ENCODE peak calls at places on chromosome 7, in five cellular contexts. One of them, this sample, is unnamed.

GRCh38 chr7:11193131-11193867 is 219.6 kb downstream of the PHF14 start:
- DNase-seq in NCI-H187 treated with DMSO at 0.1 percent for 48 hours: no peak
- DNase-seq in ovary: peak; percentile 25
- DNase-seq in PC-3: peak; percentile 60
- DNase-seq in hepatocyte: peak; percentile 20
- DNase-seq in this sample: no peak

GRCh38 chr7:112180223-112180622 is 26.0 kb downstream of the DOCK4 start:
- DNase-seq in PC-3: no peak
- DNase-seq in ovary: no peak
- DNase-seq in NCI-H187 treated with DMSO at 0.1 percent for 48 hours: no peak
- DNase-seq in hepatocyte: no peak
- DNase-seq in this sample: no peak

GRCh38 chr7:71733108-71733870 is 601.3 kb downstream of the GALNT17 start:
- DNase-seq in PC-3: peak; percentile 73
- DNase-seq in hepatocyte: peak; percentile 96
- DNase-seq in NCI-H187 treated with DMSO at 0.1 percent for 48 hours: peak; percentile 55
- DNase-seq in ovary: peak; percentile 85
- DNase-seq in this sample: peak; percentile 73

GRCh38 chr7:141158562-141158961 is 84.7 kb downstream of the TMEM178B start:
- DNase-seq in PC-3: peak; percentile 69
- DNase-seq in hepatocyte: peak; percentile 24
- DNase-seq in NCI-H187 treated with DMSO at 0.1 percent for 48 hours: no peak
- DNase-seq in ovary: no peak
- DNase-seq in this sample: peak; percentile 25

GRCh38 chr7:128103498-128104108 is 72.4 kb upstream of the LRRC4 start:
- DNase-seq in hepatocyte: no peak
- DNase-seq in NCI-H187 treated with DMSO at 0.1 percent for 48 hours: no peak
- DNase-seq in PC-3: no peak
- DNase-seq in ovary: peak; percentile 80
- DNase-seq in this sample: peak; percentile 54

GRCh38 chr7:36838616-36839015 is 114.3 kb upstream of the AOAH start:
- DNase-seq in hepatocyte: no peak
- DNase-seq in NCI-H187 treated with DMSO at 0.1 percent for 48 hours: no peak
- DNase-seq in PC-3: no peak
- DNase-seq in ovary: no peak
- DNase-seq in this sample: no peak

GRCh38 chr7:78695826-78696225 is 757.6 kb downstream of the MAGI2 start:
- DNase-seq in NCI-H187 treated with DMSO at 0.1 percent for 48 hours: no peak
- DNase-seq in ovary: no peak
- DNase-seq in hepatocyte: no peak
- DNase-seq in PC-3: no peak
- DNase-seq in this sample: no peak

GRCh38 chr7:157021071-157021891 is 10.8 kb upstream of the MNX1 start:
- DNase-seq in NCI-H187 treated with DMSO at 0.1 percent for 48 hours: no peak
- DNase-seq in PC-3: no peak
- DNase-seq in hepatocyte: no peak
- DNase-seq in ovary: no peak
- DNase-seq in this sample: no peak

GRCh38 chr7:74092964-74093339 is 9.3 kb downstream of the LIMK1 start:
- DNase-seq in NCI-H187 treated with DMSO at 0.1 percent for 48 hours: no peak
- DNase-seq in PC-3: no peak
- DNase-seq in hepatocyte: no peak
- DNase-seq in ovary: peak; percentile 32
- DNase-seq in this sample: peak; percentile 73

GRCh38 chr7:106031271-106032029 is 68.4 kb downstream of the CDHR3 start:
- DNase-seq in ovary: peak; percentile 53
- DNase-seq in PC-3: no peak
- DNase-seq in hepatocyte: peak; percentile 26
- DNase-seq in NCI-H187 treated with DMSO at 0.1 percent for 48 hours: peak; percentile 23
- DNase-seq in this sample: no peak

GRCh38 chr7:49855281-49855980 is 82.0 kb downstream of the VWC2 start:
- DNase-seq in ovary: no peak
- DNase-seq in PC-3: no peak
- DNase-seq in hepatocyte: no peak
- DNase-seq in NCI-H187 treated with DMSO at 0.1 percent for 48 hours: no peak
- DNase-seq in this sample: no peak

GRCh38 chr7:53111061-53111460 is 75.6 kb downstream of the POM121L12 start:
- DNase-seq in hepatocyte: no peak
- DNase-seq in NCI-H187 treated with DMSO at 0.1 percent for 48 hours: no peak
- DNase-seq in PC-3: no peak
- DNase-seq in ovary: no peak
- DNase-seq in this sample: no peak

GRCh38 chr7:7395785-7396184 is 139.9 kb downstream of the COL28A1 start:
- DNase-seq in hepatocyte: no peak
- DNase-seq in PC-3: no peak
- DNase-seq in NCI-H187 treated with DMSO at 0.1 percent for 48 hours: no peak
- DNase-seq in ovary: no peak
- DNase-seq in this sample: no peak

GRCh38 chr7:4931932-4932331 is 27.1 kb downstream of the MMD2 start:
- DNase-seq in NCI-H187 treated with DMSO at 0.1 percent for 48 hours: no peak
- DNase-seq in hepatocyte: peak; percentile 28
- DNase-seq in ovary: no peak
- DNase-seq in PC-3: peak; percentile 12
- DNase-seq in this sample: no peak

GRCh38 chr7:68306692-68307107 is 1291.6 kb upstream of the AUTS2 start:
- DNase-seq in hepatocyte: no peak
- DNase-seq in ovary: no peak
- DNase-seq in NCI-H187 treated with DMSO at 0.1 percent for 48 hours: no peak
- DNase-seq in PC-3: no peak
- DNase-seq in this sample: no peak

GRCh38 chr7:144408116-144408515 is 4.6 kb upstream of the NOBOX start:
- DNase-seq in ovary: no peak
- DNase-seq in PC-3: no peak
- DNase-seq in hepatocyte: no peak
- DNase-seq in NCI-H187 treated with DMSO at 0.1 percent for 48 hours: no peak
- DNase-seq in this sample: no peak

GRCh38 chr7:44431091-44431608 is 59.3 kb downstream of the NUDCD3 start:
- DNase-seq in hepatocyte: peak; percentile 17
- DNase-seq in PC-3: peak; percentile 9
- DNase-seq in ovary: no peak
- DNase-seq in NCI-H187 treated with DMSO at 0.1 percent for 48 hours: no peak
- DNase-seq in this sample: peak; percentile 41

GRCh38 chr7:26624839-26625238 is 239.6 kb downstream of the SKAP2 start:
- DNase-seq in ovary: no peak
- DNase-seq in hepatocyte: no peak
- DNase-seq in NCI-H187 treated with DMSO at 0.1 percent for 48 hours: no peak
- DNase-seq in PC-3: no peak
- DNase-seq in this sample: no peak